ENCODE peak calls at places on chromosomes 12 and 14, in five cellular contexts. L, H, D, E and G are unnamed samples.

GRCh38 chr12:56120158-56120846 is 2.2 kb downstream of the ZC3H10 start:
- DNase-seq in L (no peak), H (no peak), E (no peak), D (peak; percentile 30), G (no peak)

GRCh38 chr12:95257541-95257940 is 39.9 kb downstream of the VEZT start:
- DNase-seq in E (peak; percentile 9), L (no peak), D (no peak), H (no peak), G (no peak)

GRCh38 chr12:31277081-31277480 is 48.9 kb downstream of the SINHCAF start:
- DNase-seq in E (no peak), L (no peak), D (no peak), H (no peak), G (no peak)

GRCh38 chr12:49580572-49581535 is 12.9 kb upstream of the MCRS1 start:
- DNase-seq in D (peak; percentile 82), L (peak; percentile 84), E (peak; percentile 77), H (peak; percentile 83), G (peak; percentile 71)

GRCh38 chr12:20631711-20632110 is 63.4 kb upstream of the SLCO1C1 start:
- DNase-seq in L (no peak), D (no peak), E (no peak), H (no peak), G (no peak)

GRCh38 chr12:124390442-124391116 is 95.7 kb downstream of the RFLNA start:
- DNase-seq in L (no peak), H (no peak), D (no peak), E (no peak), G (peak; percentile 27)

GRCh38 chr12:103442187-103442564 is 53.6 kb downstream of the C12orf42 start:
- DNase-seq in L (no peak), E (no peak), H (no peak), D (no peak), G (no peak)

GRCh38 chr12:32756476-32757158 is 920 bp upstream of the YARS2 start:
- DNase-seq in E (no peak), H (no peak), D (no peak), L (no peak), G (no peak)

GRCh38 chr12:22856120-22856699 is 231.2 kb downstream of the ETNK1 start:
- DNase-seq in D (peak; percentile 30), H (peak; percentile 20), L (peak; percentile 32), E (no peak), G (peak; percentile 7)

GRCh38 chr14:75697918-75698317 is 36.9 kb downstream of the TTLL5 start:
- DNase-seq in H (no peak), D (no peak), E (no peak), L (no peak), G (no peak)

GRCh38 chr12:116202433-116202832 is 75.1 kb downstream of the MED13L start:
- DNase-seq in D (no peak), H (no peak), E (no peak), L (no peak), G (no peak)

GRCh38 chr12:15131462-15131861 is 89.8 kb downstream of the RERG start:
- DNase-seq in D (no peak), H (no peak), L (no peak), E (no peak), G (no peak)

GRCh38 chr14:42555365-42555764 is 948.7 kb downstream of the LRFN5 start:
- DNase-seq in D (no peak), L (no peak), H (no peak), E (no peak), G (no peak)

GRCh38 chr14:70108419-70108818 is 80.3 kb downstream of the SLC8A3 start:
- DNase-seq in H (no peak), L (no peak), E (no peak), D (no peak), G (no peak)

GRCh38 chr14:58898655-58899316 is 261.0 kb downstream of the DACT1 start:
- DNase-seq in E (no peak), D (no peak), H (no peak), L (no peak), G (no peak)

GRCh38 chr12:123950476-123951169 is 22.0 kb downstream of the CCDC92 start:
- DNase-seq in D (no peak), E (no peak), L (no peak), H (no peak), G (no peak)

GRCh38 chr14:26935733-26936132 is 337.9 kb upstream of the NOVA1 start:
- DNase-seq in H (no peak), L (no peak), E (no peak), D (no peak), G (no peak)

GRCh38 chr14:74704656-74705055 is 8.2 kb downstream of the AREL1 start:
- DNase-seq in L (no peak), H (no peak), E (no peak), D (no peak), G (no peak)

GRCh38 chr12:111028830-111029229 is 108.5 kb upstream of the MYL2 start:
- DNase-seq in H (no peak), D (no peak), L (no peak), E (no peak), G (no peak)

GRCh38 chr14:49461529-49462401 is 124.4 kb downstream of the RPS29 start:
- DNase-seq in L (peak; percentile 30), D (peak; percentile 73), E (no peak), H (peak; percentile 69), G (peak; percentile 78)

GRCh38 chr14:98756749-98757148 is 515.2 kb downstream of the BCL11B start:
- DNase-seq in E (no peak), H (no peak), L (no peak), D (no peak), G (no peak)

GRCh38 chr12:76085159-76085868 is 829 bp upstream of the NAP1L1 start:
- DNase-seq in E (no peak), D (peak; percentile 64), H (no peak), L (no peak), G (no peak)

GRCh38 chr14:105420976-105421674 is 1.5 kb downstream of the MTA1 start:
- DNase-seq in L (no peak), D (no peak), E (no peak), H (no peak), G (no peak)

GRCh38 chr14:100443643-100444042 is 120.5 kb downstream of the SLC25A47 start:
- DNase-seq in D (no peak), L (no peak), E (no peak), H (no peak), G (no peak)

GRCh38 chr14:75723716-75724115 is 62.7 kb downstream of the TTLL5 start:
- DNase-seq in D (no peak), L (no peak), H (no peak), E (no peak), G (no peak)

DNA sequence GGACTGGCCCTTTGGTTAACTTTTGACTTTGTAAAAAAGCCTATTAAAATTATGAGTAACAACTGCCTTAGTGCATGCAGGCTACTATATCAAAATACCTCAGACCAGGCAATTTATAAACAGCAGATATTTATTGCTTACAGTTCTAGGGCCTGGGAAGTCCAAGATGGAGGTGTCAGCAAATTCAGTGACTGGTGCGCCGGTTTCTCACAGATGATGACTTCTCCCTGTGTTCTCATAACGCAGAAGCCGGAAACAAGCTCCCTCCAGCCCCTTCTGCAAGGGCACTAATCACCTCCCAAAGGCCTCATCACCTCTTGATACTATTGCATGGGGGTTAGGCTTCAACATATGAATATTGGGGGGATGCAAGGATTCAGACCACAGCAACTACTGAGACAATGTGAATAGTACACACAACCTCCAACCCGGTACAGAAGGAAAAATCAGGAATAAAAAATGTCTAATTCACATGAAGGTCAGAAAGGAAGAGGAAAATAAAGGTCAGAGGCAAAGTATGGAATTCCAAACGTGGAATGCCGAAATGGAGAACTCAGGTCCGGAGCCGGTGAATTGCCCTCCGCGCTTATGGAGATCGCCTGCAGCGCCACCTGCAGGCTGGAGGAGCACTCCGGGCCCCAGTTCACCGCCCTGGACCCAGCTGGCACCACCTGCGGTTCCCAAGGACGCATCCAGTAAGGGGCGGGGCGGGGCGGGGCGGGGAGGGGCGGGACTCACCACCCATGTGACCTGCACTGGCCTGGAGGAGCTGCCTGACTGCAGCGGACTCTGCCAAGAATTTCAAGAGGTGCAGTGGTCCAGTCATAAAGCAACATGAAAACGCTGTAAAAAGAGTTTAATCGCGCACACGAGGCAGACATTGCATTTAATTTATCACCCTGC is 203.4 kb downstream of the KIF26A start:
- DNase-seq in E (peak; percentile 68), D (peak; percentile 57), L (peak; percentile 97), H (peak; percentile 64), G (peak; percentile 88)
- TF ChIP-seq SP1 in E (no peak), D (no peak), L (no peak), H (no peak), G (no peak)

DNA sequence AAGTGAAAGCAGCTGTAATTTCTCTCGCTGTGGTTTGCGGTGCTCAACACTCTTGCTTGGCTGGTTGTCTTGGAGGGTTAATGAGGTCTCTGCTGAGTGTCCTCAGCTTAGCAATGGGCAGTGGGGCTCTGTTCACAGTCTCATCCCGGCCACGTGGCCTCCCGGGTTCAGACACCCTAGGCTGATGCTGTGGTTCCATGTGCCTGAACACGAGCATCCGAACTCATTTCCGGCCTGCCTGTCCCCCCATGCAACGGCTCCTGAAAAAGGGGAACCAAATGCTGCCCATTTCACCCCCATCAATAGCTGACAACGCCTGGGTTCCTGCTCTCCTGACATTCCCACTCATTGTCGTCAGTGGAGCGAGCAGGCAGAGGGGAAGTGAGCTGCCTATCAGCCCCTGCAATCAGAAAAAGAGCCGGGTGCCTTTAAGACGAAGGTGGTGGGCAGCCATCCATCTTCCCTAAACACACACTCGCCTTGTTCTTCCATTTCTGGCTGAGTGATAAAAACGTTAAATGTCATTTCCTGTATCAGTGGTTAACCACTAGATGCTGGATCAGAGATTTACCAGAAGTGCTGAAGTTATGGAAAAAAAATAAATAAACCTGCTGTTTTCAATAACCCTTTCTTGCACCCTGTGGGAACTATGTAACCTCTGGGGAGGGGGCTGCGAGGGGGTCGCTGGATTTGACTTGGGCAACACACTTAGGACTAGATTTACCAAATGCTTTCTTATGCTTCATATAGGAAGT is 60.3 kb upstream of the BCL2L14 start:
- DNase-seq in H (no peak), D (no peak), L (no peak), E (no peak), G (no peak)
- TF ChIP-seq SP1 in H (no peak), D (no peak), L (no peak), E (no peak), G (no peak)

DNA sequence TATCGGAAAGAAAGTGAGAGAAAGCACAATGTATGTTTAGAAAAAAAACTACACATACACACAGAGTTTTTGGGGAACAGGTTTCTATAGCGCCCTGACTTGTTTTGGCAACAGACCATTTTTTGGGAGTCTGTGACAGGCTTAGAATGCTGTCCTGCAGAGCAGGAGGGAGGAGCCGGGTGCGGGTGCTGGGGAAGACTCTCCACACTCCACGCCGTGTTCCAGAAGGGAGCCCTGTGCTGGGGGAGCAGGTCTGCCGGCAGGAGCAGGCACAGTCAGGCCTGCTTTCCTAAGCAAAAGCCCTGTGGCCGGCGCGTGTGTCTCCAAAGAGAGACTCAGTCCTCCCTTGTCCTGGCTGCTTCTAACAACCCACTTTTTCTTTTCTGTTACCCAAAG is 26.5 kb downstream of the CD9 start:
- DNase-seq in D (no peak), H (no peak), E (no peak), L (no peak), G (no peak)
- TF ChIP-seq SP1 in D (no peak), H (no peak), E (no peak), L (no peak), G (no peak)

GRCh38 chr14:85463512-85463911 is 66.4 kb upstream of the FLRT2 start:
- DNase-seq in L (no peak), E (no peak), D (no peak), H (no peak), G (no peak)
- TF ChIP-seq SP1 in L (no peak), E (no peak), D (no peak), H (no peak), G (no peak)